ENCODE peak calls at places on chromosomes 12 and 14, in five cellular contexts. X, Z, T, E and Y are unnamed samples.

GRCh38 chr12:53750812-53751335 is 905 bp downstream of the CISTR start:
- DNase-seq in X (no peak), Z (no peak), T (peak), E (peak), Y (no peak)

GRCh38 chr14:68361231-68361630 is 431.6 kb downstream of the ZFP36L1 start:
- DNase-seq in X (peak), Z (peak), T (no peak), E (no peak), Y (peak)

GRCh38 chr12:78802593-78802992 is 62.0 kb upstream of the SYT1 start:
- DNase-seq in X (peak), Z (no peak), T (no peak), E (no peak), Y (peak)

GRCh38 chr14:30108975-30109700 is 181.5 kb upstream of the PRKD1 start:
- DNase-seq in X (peak), Z (no peak), T (no peak), E (no peak), Y (no peak)

GRCh38 chr14:100767788-100768536 is 41.3 kb downstream of the DLK1 start:
- DNase-seq in X (no peak), Z (no peak), T (no peak), E (no peak), Y (no peak)

GRCh38 chr12:51884676-51885229 is 3.1 kb upstream of the ANKRD33 start:
- DNase-seq in X (peak), Z (no peak), T (no peak), E (no peak), Y (no peak)

GRCh38 chr12:58369576-58369975 is 428.2 kb downstream of the ATP23 start:
- DNase-seq in X (peak), Z (no peak), T (no peak), E (no peak), Y (no peak)

GRCh38 chr12:50505386-50505827 is 622 bp downstream of the DIP2B start:
- DNase-seq in X (peak), Z (no peak), T (peak), E (peak), Y (no peak)

GRCh38 chr14:38931969-38932652 is 170.9 kb downstream of the SEC23A start:
- DNase-seq in X (no peak), Z (no peak), T (no peak), E (no peak), Y (no peak)

GRCh38 chr12:67356400-67356799 is 87.2 kb downstream of the CAND1 start:
- DNase-seq in X (no peak), Z (no peak), T (no peak), E (no peak), Y (no peak)

GRCh38 chr12:52813885-52814709 is at the start of gene KRT4:
- DNase-seq in X (no peak), Z (no peak), T (no peak), E (no peak), Y (no peak)

GRCh38 chr14:98871796-98872195 is 400.2 kb downstream of the BCL11B start:
- DNase-seq in X (no peak), Z (no peak), T (no peak), E (no peak), Y (peak)

GRCh38 chr12:63308701-63309100 is 157.7 kb upstream of the AVPR1A start:
- DNase-seq in X (no peak), Z (no peak), T (no peak), E (no peak), Y (no peak)

GRCh38 chr12:114936148-114937099 is 252.4 kb upstream of the TBX3 start:
- DNase-seq in X (peak), Z (no peak), T (peak), E (no peak), Y (no peak)

GRCh38 chr14:89283327-89284060 is 133.5 kb downstream of the FOXN3 start:
- DNase-seq in X (no peak), Z (no peak), T (no peak), E (no peak), Y (no peak)

GRCh38 chr14:67569651-67570290 is 30.3 kb downstream of the PIGH start:
- DNase-seq in X (no peak), Z (no peak), T (no peak), E (no peak), Y (no peak)

GRCh38 chr12:28223853-28224252 is 33.6 kb downstream of the CCDC91 start:
- DNase-seq in X (no peak), Z (no peak), T (no peak), E (no peak), Y (no peak)

GRCh38 chr14:74875941-74876913 is at the start of gene PROX2:
- DNase-seq in X (no peak), Z (no peak), T (no peak), E (no peak), Y (no peak)

GRCh38 chr14:46490150-46490769 is 161.3 kb downstream of the RPL10L start:
- DNase-seq in X (peak), Z (no peak), T (no peak), E (no peak), Y (no peak)

GRCh38 chr14:38207342-38207741 is 362 bp upstream of the SSTR1 start:
- DNase-seq in X (peak), Z (no peak), T (no peak), E (no peak), Y (no peak)